ENCODE peak calls at places on chromosomes 5 and 9, in five cellular contexts. P, G, W, I and D are unnamed samples.

GRCh38 chr5:777756-778161 is 6.8 kb downstream of the ZDHHC11B start:
- DNase-seq in P (peak), G (no peak), W (no peak), I (no peak), D (no peak)

GRCh38 chr5:81506900-81507588 is 113.1 kb upstream of the ACOT12 start:
- DNase-seq in P (no peak), G (peak), W (peak), I (peak), D (peak)

GRCh38 chr9:131715906-131716305 is 24.0 kb downstream of the RAPGEF1 start:
- DNase-seq in P (no peak), G (no peak), W (no peak), I (peak), D (no peak)

GRCh38 chr5:147190236-147190815 is 44.5 kb upstream of the STK32A start:
- DNase-seq in P (no peak), G (no peak), W (no peak), I (peak), D (no peak)

GRCh38 chr9:108703414-108703813 is 152.4 kb downstream of the ACTL7B start:
- DNase-seq in P (no peak), G (no peak), W (no peak), I (no peak), D (no peak)

GRCh38 chr5:37071901-37072581 is 177.1 kb downstream of the CPLANE1 start:
- DNase-seq in P (no peak), G (peak), W (no peak), I (peak), D (peak)

GRCh38 chr9:93592389-93593021 is 16.1 kb downstream of the PHF2 start:
- DNase-seq in P (no peak), G (no peak), W (no peak), I (no peak), D (no peak)

GRCh38 chr5:94615843-94616242 is 2.6 kb downstream of the KIAA0825 start:
- DNase-seq in P (no peak), G (no peak), W (no peak), I (no peak), D (no peak)

GRCh38 chr5:68147659-68148058 is 67.9 kb upstream of the PIK3R1 start:
- DNase-seq in P (no peak), G (no peak), W (no peak), I (no peak), D (no peak)

GRCh38 chr9:124453586-124454191 is 3.4 kb downstream of the ADGRD2 start:
- DNase-seq in P (peak), G (no peak), W (peak), I (no peak), D (no peak)
- H3K4me3 ChIP-seq in P (no peak), G (no peak), W (peak), I (no peak), D (no peak)

GRCh38 chr5:149773245-149774095 is 43.4 kb downstream of the PPARGC1B start:
- DNase-seq in P (no peak), G (no peak), W (no peak), I (no peak), D (no peak)

GRCh38 chr5:149779071-149779470 is 49.0 kb downstream of the PPARGC1B start:
- DNase-seq in P (no peak), G (no peak), W (no peak), I (no peak), D (no peak)

GRCh38 chr5:149776376-149777305 is 46.5 kb downstream of the PPARGC1B start:
- DNase-seq in P (no peak), G (no peak), W (peak), I (no peak), D (no peak)

GRCh38 chr5:149777382-149777781 is 47.3 kb downstream of the PPARGC1B start:
- DNase-seq in P (no peak), G (no peak), W (no peak), I (no peak), D (no peak)

GRCh38 chr5:149775785-149776184 is 45.7 kb downstream of the PPARGC1B start:
- DNase-seq in P (no peak), G (peak), W (no peak), I (peak), D (peak)
- TF ChIP-seq CTCF in P (peak), G (peak), W (no peak), I (peak), D (peak)

GRCh38 chr5:139700711-139701693 is 52.9 kb downstream of the CXXC5 start:
- DNase-seq in P (no peak), G (no peak), W (peak), I (no peak), D (no peak)
- H3K4me3 ChIP-seq in P (no peak), G (no peak), W (no peak), I (no peak), D (no peak)

GRCh38 chr5:98454904-98455303 is 318.6 kb upstream of the RGMB start:
- DNase-seq in P (no peak), G (peak), W (no peak), I (peak), D (peak)
- TF ChIP-seq CTCF in P (no peak), G (no peak), W (no peak), I (peak), D (peak)

GRCh38 chr5:150904479-150905311 is at the start of gene ZNF300:
- DNase-seq in P (peak), G (peak), W (peak), I (peak), D (peak)
- H3K4me3 ChIP-seq in P (peak), G (peak), W (peak), I (peak), D (peak)

GRCh38 chr5:132680780-132681475 is 7.1 kb downstream of the IL4 start:
- DNase-seq in P (no peak), G (no peak), W (no peak), I (no peak), D (no peak)
- TF ChIP-seq CTCF in P (no peak), G (no peak), W (no peak), I (no peak), D (no peak)

GRCh38 chr5:115503420-115503819 is 41.2 kb downstream of the FEM1C start:
- DNase-seq in P (no peak), G (no peak), W (no peak), I (no peak), D (no peak)

GRCh38 chr5:115497200-115497599 is 47.4 kb downstream of the FEM1C start:
- DNase-seq in P (no peak), G (no peak), W (no peak), I (no peak), D (no peak)

GRCh38 chr5:115500225-115500624 is 44.4 kb downstream of the FEM1C start:
- DNase-seq in P (no peak), G (no peak), W (no peak), I (no peak), D (no peak)

DNA sequence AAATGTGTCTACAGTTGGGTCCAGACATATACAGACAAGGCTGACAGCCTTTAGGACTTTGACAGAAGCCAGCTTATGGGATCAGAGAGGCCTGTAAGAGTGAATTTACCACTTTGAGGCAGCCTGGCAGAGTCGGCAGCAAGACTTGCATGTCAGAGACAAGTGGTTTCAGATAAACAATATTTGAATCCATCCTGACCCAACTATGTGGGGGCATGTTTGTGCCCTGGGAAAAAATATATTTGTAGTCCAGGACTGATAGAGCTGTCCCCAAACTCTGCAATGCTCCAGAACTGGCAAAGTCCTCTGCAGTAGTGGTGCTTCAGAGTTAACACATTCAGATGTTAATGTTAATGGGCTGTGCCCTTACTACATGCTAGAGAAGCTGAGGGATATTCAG is 43.1 kb downstream of the FEM1C start:
- DNase-seq in P (no peak), G (no peak), W (no peak), I (no peak), D (no peak)
- H3K4me3 ChIP-seq in P (no peak), G (no peak), W (no peak), I (no peak), D (no peak)

GRCh38 chr5:169268019-169268418 is 32.9 kb downstream of the SLIT3 start:
- DNase-seq in P (no peak), G (peak), W (no peak), I (no peak), D (no peak)

GRCh38 chr5:169272111-169272510 is 28.8 kb downstream of the SLIT3 start:
- DNase-seq in P (no peak), G (no peak), W (no peak), I (no peak), D (no peak)

GRCh38 chr5:169273451-169273850 is 27.5 kb downstream of the SLIT3 start:
- DNase-seq in P (no peak), G (no peak), W (no peak), I (no peak), D (no peak)

GRCh38 chr5:169272731-169273401 is 28.1 kb downstream of the SLIT3 start:
- DNase-seq in P (no peak), G (no peak), W (no peak), I (no peak), D (no peak)

DNA sequence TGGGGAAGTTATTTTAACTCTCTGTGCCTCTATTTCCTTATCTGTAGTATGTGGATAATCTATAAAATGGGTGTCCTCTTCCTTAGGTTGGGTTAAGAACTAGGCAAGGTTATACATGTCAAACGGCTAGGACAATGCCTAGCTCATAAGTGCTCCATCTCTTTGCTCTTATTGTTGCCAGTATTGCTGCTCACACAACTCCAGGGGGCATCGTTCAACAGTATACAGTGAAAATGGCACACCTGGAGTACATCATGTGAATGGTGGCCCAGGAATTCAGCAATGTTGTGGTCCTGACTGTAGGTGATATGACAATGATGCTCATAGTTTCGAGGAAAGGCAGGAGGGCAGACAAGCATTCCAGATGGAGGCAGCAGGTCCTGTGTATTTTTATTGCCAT is 30.1 kb downstream of the SLIT3 start:
- DNase-seq in P (no peak), G (no peak), W (no peak), I (no peak), D (no peak)
- TF ChIP-seq CTCF in P (no peak), G (no peak), W (no peak), I (no peak), D (no peak)

DNA sequence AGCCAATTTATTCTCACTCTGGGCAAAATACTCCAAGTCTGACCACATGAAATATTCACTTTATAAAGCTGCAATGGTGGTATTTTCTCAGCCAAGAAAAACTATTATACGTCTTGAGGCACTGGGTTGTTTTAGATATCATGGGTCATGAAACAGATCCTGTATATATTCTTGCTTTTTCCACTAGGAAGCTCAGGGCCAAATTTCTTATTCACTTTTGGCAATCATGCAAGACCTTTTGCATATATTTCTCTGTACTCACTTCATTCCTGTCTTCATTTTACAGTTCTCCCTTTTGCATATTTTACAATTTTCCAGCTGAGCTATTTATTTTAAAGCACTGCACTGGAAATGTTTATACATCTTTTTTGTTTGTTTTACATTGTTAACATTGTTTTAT is 49.8 kb downstream of the GABBR2 start:
- DNase-seq in P (no peak), G (peak), W (no peak), I (peak), D (peak)
- H3K4me3 ChIP-seq in P (no peak), G (no peak), W (no peak), I (no peak), D (no peak)